ENCODE peak calls at places on chromosomes 6 and 20, in six cellular contexts. J is CD8-positive, alpha-beta T cell; E is uterus; G is endodermal cell; D is A673; S is effector memory CD4-positive, alpha-beta T cell. O is an unnamed sample.

GRCh38 chr20:33415948-33416347 is 14.6 kb upstream of the CDK5RAP1 start:
- DNase-seq in J (no peak), S (no peak), E (no peak), G (peak; percentile 80), D (peak; percentile 45), O (no peak)

GRCh38 chr20:6169251-6169650 is 46.4 kb upstream of the FERMT1 start:
- DNase-seq in E (no peak), S (no peak), J (no peak), D (no peak), G (no peak), O (no peak)

GRCh38 chr20:19252670-19253120 is 40.3 kb downstream of the SLC24A3 start:
- DNase-seq in E (peak; percentile 75), S (no peak), G (no peak), J (no peak), D (peak; percentile 43), O (no peak)

GRCh38 chr6:12504325-12504966 is 212.1 kb upstream of the PHACTR1 start:
- DNase-seq in S (no peak), E (no peak), D (peak; percentile 40), J (no peak), G (peak; percentile 69), O (peak; percentile 9)

GRCh38 chr20:51062065-51062464 is 39.2 kb upstream of the KCNG1 start:
- DNase-seq in G (peak; percentile 36), D (no peak), J (no peak), S (no peak), E (no peak), O (no peak)

GRCh38 chr6:161676566-161676965 is 402.7 kb upstream of the AGPAT4 start:
- DNase-seq in J (no peak), E (no peak), S (no peak), G (no peak), D (no peak), O (no peak)

GRCh38 chr6:118285791-118286190 is 262.3 kb upstream of the PLN start:
- DNase-seq in G (no peak), E (no peak), J (no peak), S (no peak), D (no peak), O (no peak)

GRCh38 chr6:70151616-70152015 is 151.3 kb downstream of the COL9A1 start:
- DNase-seq in S (no peak), G (no peak), E (no peak), J (no peak), D (no peak), O (no peak)

GRCh38 chr6:117270121-117270959 is 5.0 kb downstream of the VGLL2 start:
- DNase-seq in S (no peak), G (peak; percentile 83), E (no peak), J (no peak), D (peak; percentile 5), O (no peak)

GRCh38 chr6:121436966-121437756 is 1.7 kb downstream of the GJA1 start:
- DNase-seq in D (peak; percentile 68), G (peak; percentile 80), S (no peak), E (peak; percentile 54), J (no peak), O (no peak)

GRCh38 chr6:44035621-44036020 is 91.6 kb downstream of the MRPL14 start:
- DNase-seq in E (no peak), J (no peak), D (peak; percentile 90), G (peak; percentile 28), S (no peak), O (no peak)

GRCh38 chr6:147142684-147143245 is 61.5 kb upstream of the STXBP5 start:
- DNase-seq in J (no peak), G (no peak), E (no peak), D (no peak), S (no peak), O (no peak)

GRCh38 chr20:50595988-50596693 is 86.0 kb downstream of the PTPN1 start:
- DNase-seq in J (no peak), G (peak; percentile 59), S (no peak), E (no peak), D (no peak), O (no peak)

GRCh38 chr6:474454-475185 is 83.1 kb downstream of the IRF4 start:
- DNase-seq in E (no peak), J (peak; percentile 87), G (no peak), D (no peak), S (peak; percentile 14), O (no peak)

GRCh38 chr6:21190701-21191588 is 402.6 kb upstream of the SOX4 start:
- DNase-seq in J (no peak), S (no peak), G (no peak), E (no peak), D (no peak), O (no peak)

GRCh38 chr20:50540620-50541605 is 30.7 kb downstream of the PTPN1 start:
- DNase-seq in G (no peak), D (no peak), E (no peak), S (no peak), J (no peak), O (no peak)

GRCh38 chr20:53642196-53643030 is 48.8 kb upstream of the ZNF217 start:
- DNase-seq in E (no peak), G (peak; percentile 59), S (peak; percentile 23), D (no peak), J (peak; percentile 62), O (no peak)

GRCh38 chr6:14123331-14124105 is 5.9 kb downstream of the CD83 start:
- DNase-seq in D (no peak), S (no peak), G (no peak), E (no peak), J (no peak), O (no peak)

GRCh38 chr20:23046431-23046830 is 3.0 kb downstream of the THBD start:
- DNase-seq in D (no peak), S (no peak), E (no peak), G (no peak), J (no peak), O (no peak)

GRCh38 chr20:48657426-48658197 is 170.2 kb downstream of the PREX1 start:
- DNase-seq in D (peak; percentile 86), E (peak; percentile 63), G (peak; percentile 85), J (peak; percentile 81), S (peak; percentile 42), O (peak; percentile 78)

GRCh38 chr6:142374965-142375733 is 73.3 kb downstream of the ADGRG6 start:
- DNase-seq in D (peak; percentile 40), S (no peak), J (no peak), G (no peak), E (no peak), O (no peak)

GRCh38 chr6:165858571-165858970 is 195.5 kb upstream of the PDE10A start:
- DNase-seq in G (no peak), D (no peak), E (no peak), S (no peak), J (no peak), O (no peak)

GRCh38 chr20:50297498-50298348 is 107.1 kb downstream of the CEBPB start:
- DNase-seq in S (no peak), J (no peak), E (no peak), G (no peak), D (no peak), O (no peak)

GRCh38 chr20:952196-952795 is 36.2 kb upstream of the ANGPT4 start:
- DNase-seq in D (no peak), E (no peak), S (no peak), G (peak; percentile 34), J (no peak), O (no peak)

DNA sequence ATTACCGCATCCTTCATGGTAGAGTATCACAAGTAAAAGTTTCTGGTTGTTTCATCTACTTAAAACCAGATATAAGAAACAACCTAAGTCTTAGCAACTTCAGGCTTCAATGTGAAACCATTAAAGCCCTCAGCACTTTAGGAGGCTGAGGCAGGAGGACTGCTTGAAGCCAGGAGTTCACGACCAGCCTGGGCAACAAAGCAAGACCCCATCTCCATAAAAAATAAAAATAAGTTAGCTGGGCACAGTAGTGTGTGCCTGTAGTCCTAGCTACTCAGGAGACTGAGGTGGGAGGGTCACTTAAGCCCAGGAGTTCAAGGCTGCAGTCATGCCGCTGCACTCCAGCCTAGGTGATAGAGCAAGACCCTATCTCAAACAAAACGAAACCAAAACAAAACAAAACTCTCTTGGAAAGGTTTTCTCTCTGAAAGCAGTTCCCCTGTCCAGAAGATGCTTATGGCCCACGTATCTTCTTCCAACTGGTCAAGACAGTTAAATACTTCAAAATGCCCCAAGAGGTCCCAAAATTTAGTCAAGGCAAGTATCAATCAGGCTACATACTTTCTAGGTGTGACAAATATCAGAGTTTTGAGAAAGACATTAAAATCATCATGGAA is 9.9 kb downstream of the TAF11 start:
- DNase-seq in S (no peak), G (no peak), J (no peak), E (no peak), D (no peak), O (no peak)
- H3K36me3 ChIP-seq in S (peaks cover 45% of the 10 kb centered on the region), G (peaks cover 82% of the 10 kb centered on the region), J (peaks cover 20% of the 10 kb centered on the region), E (no peaks in the 10 kb centered on the region), D (peaks cover 40% of the 10 kb centered on the region), O (peaks cover 60% of the 10 kb centered on the region)

DNA sequence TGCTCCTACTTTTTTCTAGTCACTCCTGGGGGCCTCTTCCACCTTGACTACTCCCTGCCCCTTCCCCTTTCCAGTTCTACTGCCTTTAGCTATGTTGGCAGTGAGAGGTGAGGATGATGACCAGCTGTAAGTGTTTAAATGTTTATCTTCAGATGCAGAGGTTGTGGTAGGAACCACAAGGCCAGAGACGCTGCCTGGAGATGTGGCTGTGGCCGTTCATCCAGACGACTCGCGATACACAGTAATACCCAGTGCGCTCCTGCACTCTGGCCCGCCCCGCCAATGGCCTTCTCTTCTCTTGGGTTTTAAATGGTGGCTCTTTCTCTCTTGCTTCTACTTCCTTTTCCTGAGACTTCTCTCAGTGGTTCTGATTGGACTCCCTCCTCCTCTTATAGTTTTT is 4.6 kb downstream of the VARS2 start:
- DNase-seq in G (no peak), D (no peak), E (no peak), S (no peak), J (no peak), O (no peak)
- H3K36me3 ChIP-seq in G (peaks cover 42% of the 10 kb centered on the region), D (peaks cover 35% of the 10 kb centered on the region), E (no peaks in the 10 kb centered on the region), S (peaks cover 57% of the 10 kb centered on the region), J (peaks cover 26% of the 10 kb centered on the region), O (peaks cover 70% of the 10 kb centered on the region)

DNA sequence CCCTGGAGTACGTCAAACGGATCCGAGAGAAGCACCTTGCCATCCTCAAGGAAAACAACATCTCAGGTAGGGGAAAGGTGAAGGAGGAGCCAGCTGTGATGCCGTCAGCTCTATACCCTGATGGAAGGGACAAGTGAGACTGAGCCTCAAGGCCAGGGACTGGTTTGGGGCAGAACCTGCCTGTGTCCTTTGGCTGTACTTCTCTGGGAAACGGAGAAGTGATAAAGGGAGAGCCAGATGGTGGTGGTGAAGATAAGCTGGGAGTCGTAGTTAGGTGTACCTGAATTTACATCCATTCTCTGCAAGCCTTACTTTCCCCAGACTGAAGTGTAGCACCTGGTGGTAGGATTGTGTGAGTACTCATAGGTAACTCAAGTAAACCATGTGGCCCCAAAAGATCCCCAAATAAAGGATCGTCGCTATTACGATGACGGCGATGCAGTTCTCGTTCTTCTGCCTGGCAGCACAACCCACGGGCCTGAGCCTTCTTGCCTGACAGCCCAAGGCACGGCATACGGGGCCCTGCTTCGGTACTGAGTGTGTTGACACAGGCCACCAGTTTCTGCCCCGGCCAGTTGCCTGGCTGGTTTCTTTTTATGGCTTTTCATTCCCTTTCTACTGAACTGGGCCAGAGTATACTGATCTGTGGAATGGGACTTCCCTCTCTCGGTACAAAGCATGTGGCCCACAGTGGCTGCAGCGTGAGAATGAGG is 10.6 kb downstream of the PCIF1 start:
- DNase-seq in J (no peak), D (no peak), G (no peak), S (no peak), E (no peak), O (no peak)
- H3K36me3 ChIP-seq in J (peaks cover 73% of the 10 kb centered on the region), D (peaks cover 91% of the 10 kb centered on the region), G (peaks cover 62% of the 10 kb centered on the region), S (peaks cover 95% of the 10 kb centered on the region), E (no peaks in the 10 kb centered on the region), O (peaks cover 88% of the 10 kb centered on the region)

DNA sequence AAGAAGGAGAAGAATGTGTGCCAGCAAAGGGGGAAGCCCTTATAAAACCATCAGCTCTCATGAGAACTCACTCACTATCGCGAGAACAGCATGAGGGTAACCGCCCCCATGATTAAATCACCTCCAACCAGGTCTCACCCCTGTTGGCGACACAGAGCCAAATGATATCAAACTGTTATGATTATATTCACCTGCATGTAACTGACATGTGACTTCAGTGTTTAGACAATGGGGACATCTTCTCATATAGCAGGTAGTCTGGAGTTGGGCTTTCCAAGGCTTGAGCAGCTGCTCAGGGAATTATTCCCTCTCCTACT is 115.2 kb downstream of the SASH1 start:
- DNase-seq in S (no peak), E (no peak), J (no peak), D (no peak), G (no peak), O (no peak)
- H3K36me3 ChIP-seq in S (no peaks in the 10 kb centered on the region), E (no peaks in the 10 kb centered on the region), J (no peaks in the 10 kb centered on the region), D (no peaks in the 10 kb centered on the region), G (no peaks in the 10 kb centered on the region), O (no peaks in the 10 kb centered on the region)

O was measured in NT2/D1.